ENCODE peak calls at places on chromosome 19, in eight cellular contexts. A is IMR-90, E is A549, K is bronchial epithelial cell, Y is GM23338, H is uterus, B is tibial nerve, C is kidney. T is an unnamed sample.

GRCh38 chr19:10114651-10115391 is 3.3 kb downstream of the P2RY11 start:
- DNase-seq in A (no peak), E (no peak), K (no peak), Y (peak), H (no peak), B (no peak), C (no peak), T (peak)

GRCh38 chr19:7924241-7924640 is 1.7 kb downstream of the CTXN1 start:
- DNase-seq in A (no peak), E (no peak), K (no peak), Y (no peak), H (no peak), B (no peak), C (no peak), T (no peak)

GRCh38 chr19:45076851-45077730 is 813 bp upstream of the ZNF296 start:
- DNase-seq in A (no peak), E (no peak), K (no peak), Y (peak), H (no peak), B (no peak), C (no peak), T (no peak)

GRCh38 chr19:7917292-7918061 is 2.7 kb upstream of the SNAPC2 start:
- DNase-seq in A (peak), E (peak), K (no peak), Y (peak), H (peak), B (no peak), C (peak), T (no peak)

GRCh38 chr19:782195-783043 is 14.8 kb upstream of the PTBP1 start:
- DNase-seq in A (peak), E (peak), K (peak), Y (peak), H (no peak), B (no peak), C (no peak), T (no peak)

GRCh38 chr19:39065928-39066327 is 18.2 kb upstream of the ACP7 start:
- DNase-seq in A (no peak), E (no peak), K (no peak), Y (no peak), H (no peak), B (no peak), C (no peak), T (no peak)

GRCh38 chr19:12994701-12995595 is at the start of gene NFIX:
- DNase-seq in A (peak), E (no peak), K (no peak), Y (peak), H (peak), B (peak), C (peak), T (peak)

GRCh38 chr19:40599331-40600085 is 1.7 kb upstream of the LTBP4 start:
- DNase-seq in A (no peak), E (no peak), K (peak), Y (peak), H (peak), B (no peak), C (peak), T (peak)

GRCh38 chr19:30807263-30807662 is 435.1 kb downstream of the ZNF536 start:
- DNase-seq in A (no peak), E (no peak), K (no peak), Y (no peak), H (no peak), B (no peak), C (no peak), T (no peak)

GRCh38 chr19:2101417-2102335 is 5.0 kb downstream of the IZUMO4 start:
- DNase-seq in A (no peak), E (no peak), K (no peak), Y (no peak), H (no peak), B (no peak), C (no peak), T (no peak)

GRCh38 chr19:44808463-44809371 is at the start of gene BCAM:
- DNase-seq in A (peak), E (peak), K (no peak), Y (peak), H (peak), B (peak), C (peak), T (peak)

GRCh38 chr19:17266589-17266974 is 661 bp upstream of the BABAM1 start:
- DNase-seq in A (no peak), E (no peak), K (no peak), Y (peak), H (no peak), B (no peak), C (no peak), T (no peak)

GRCh38 chr19:54203151-54203611 is 2.5 kb downstream of the RPS9 start:
- DNase-seq in A (peak), E (no peak), K (no peak), Y (no peak), H (no peak), B (no peak), C (peak), T (no peak)

GRCh38 chr19:40801449-40802299 is 2.7 kb downstream of the EGLN2 start:
- DNase-seq in A (no peak), E (no peak), K (no peak), Y (no peak), H (no peak), B (no peak), C (no peak), T (no peak)

GRCh38 chr19:7783991-7784421 is 21.0 kb downstream of the CLEC4M start:
- DNase-seq in A (peak), E (peak), K (peak), Y (peak), H (no peak), B (peak), C (no peak), T (no peak)

GRCh38 chr19:13762635-13763235 is 1.6 kb upstream of the MRI1 start:
- DNase-seq in A (no peak), E (no peak), K (no peak), Y (no peak), H (no peak), B (no peak), C (no peak), T (no peak)

GRCh38 chr19:33819496-33819874 is 22.8 kb downstream of the KCTD15 start:
- DNase-seq in A (no peak), E (no peak), K (no peak), Y (peak), H (no peak), B (no peak), C (no peak), T (no peak)

GRCh38 chr19:33334271-33334670 is 31.9 kb upstream of the CEBPA start:
- DNase-seq in A (no peak), E (no peak), K (no peak), Y (no peak), H (no peak), B (no peak), C (no peak), T (no peak)

GRCh38 chr19:10283786-10284540 is 2.8 kb upstream of the ICAM4 start:
- DNase-seq in A (no peak), E (no peak), K (no peak), Y (no peak), H (no peak), B (no peak), C (peak), T (no peak)

GRCh38 chr19:10461047-10461949 is 41.0 kb downstream of the PDE4A start:
- DNase-seq in A (peak), E (peak), K (peak), Y (peak), H (peak), B (peak), C (peak), T (peak)

GRCh38 chr19:40578442-40578908 is 1.8 kb downstream of the SHKBP1 start:
- DNase-seq in A (peak), E (peak), K (peak), Y (peak), H (no peak), B (no peak), C (no peak), T (peak)

GRCh38 chr19:13974073-13974472 is 21.8 kb downstream of the DCAF15 start:
- DNase-seq in A (no peak), E (no peak), K (peak), Y (peak), H (no peak), B (no peak), C (no peak), T (peak)

GRCh38 chr19:10625003-10625761 is at the start of gene SLC44A2:
- DNase-seq in A (peak), E (peak), K (peak), Y (peak), H (peak), B (peak), C (peak), T (peak)

GRCh38 chr19:10603084-10603872 is 16.2 kb upstream of the AP1M2 start:
- DNase-seq in A (no peak), E (no peak), K (no peak), Y (peak), H (peak), B (no peak), C (peak), T (peak)

GRCh38 chr19:39342647-39343305 is 555 bp downstream of the SAMD4B start:
- DNase-seq in A (no peak), E (no peak), K (no peak), Y (peak), H (peak), B (no peak), C (peak), T (no peak)

GRCh38 chr19:2385053-2385721 is 25.1 kb downstream of the TMPRSS9 start:
- DNase-seq in A (peak), E (peak), K (peak), Y (peak), H (no peak), B (no peak), C (peak), T (peak)

GRCh38 chr19:8505680-8506401 is 3.4 kb upstream of the PRAM1 start:
- DNase-seq in A (peak), E (peak), K (peak), Y (peak), H (peak), B (peak), C (peak), T (peak)

GRCh38 chr19:54002495-54003315 is 11.3 kb downstream of the CACNG6 start:
- DNase-seq in A (no peak), E (no peak), K (no peak), Y (no peak), H (no peak), B (no peak), C (no peak), T (no peak)

GRCh38 chr19:31066385-31066784 is 282.9 kb downstream of the TSHZ3 start:
- DNase-seq in A (peak), E (peak), K (peak), Y (no peak), H (no peak), B (peak), C (no peak), T (no peak)

GRCh38 chr19:36111200-36111539 is 227 bp downstream of the OVOL3 start:
- DNase-seq in A (no peak), E (no peak), K (no peak), Y (no peak), H (no peak), B (no peak), C (no peak), T (no peak)

GRCh38 chr19:30353394-30353793 is 18.8 kb upstream of the ZNF536 start:
- DNase-seq in A (no peak), E (no peak), K (no peak), Y (no peak), H (no peak), B (no peak), C (peak), T (no peak)

GRCh38 chr19:28619842-28620429 is 593.0 kb downstream of the UQCRFS1 start:
- DNase-seq in A (no peak), E (no peak), K (no peak), Y (no peak), H (no peak), B (no peak), C (no peak), T (no peak)

GRCh38 chr19:14149509-14149994 is 13.2 kb upstream of the ASF1B start:
- DNase-seq in A (no peak), E (no peak), K (peak), Y (peak), H (peak), B (peak), C (peak), T (no peak)

DNA sequence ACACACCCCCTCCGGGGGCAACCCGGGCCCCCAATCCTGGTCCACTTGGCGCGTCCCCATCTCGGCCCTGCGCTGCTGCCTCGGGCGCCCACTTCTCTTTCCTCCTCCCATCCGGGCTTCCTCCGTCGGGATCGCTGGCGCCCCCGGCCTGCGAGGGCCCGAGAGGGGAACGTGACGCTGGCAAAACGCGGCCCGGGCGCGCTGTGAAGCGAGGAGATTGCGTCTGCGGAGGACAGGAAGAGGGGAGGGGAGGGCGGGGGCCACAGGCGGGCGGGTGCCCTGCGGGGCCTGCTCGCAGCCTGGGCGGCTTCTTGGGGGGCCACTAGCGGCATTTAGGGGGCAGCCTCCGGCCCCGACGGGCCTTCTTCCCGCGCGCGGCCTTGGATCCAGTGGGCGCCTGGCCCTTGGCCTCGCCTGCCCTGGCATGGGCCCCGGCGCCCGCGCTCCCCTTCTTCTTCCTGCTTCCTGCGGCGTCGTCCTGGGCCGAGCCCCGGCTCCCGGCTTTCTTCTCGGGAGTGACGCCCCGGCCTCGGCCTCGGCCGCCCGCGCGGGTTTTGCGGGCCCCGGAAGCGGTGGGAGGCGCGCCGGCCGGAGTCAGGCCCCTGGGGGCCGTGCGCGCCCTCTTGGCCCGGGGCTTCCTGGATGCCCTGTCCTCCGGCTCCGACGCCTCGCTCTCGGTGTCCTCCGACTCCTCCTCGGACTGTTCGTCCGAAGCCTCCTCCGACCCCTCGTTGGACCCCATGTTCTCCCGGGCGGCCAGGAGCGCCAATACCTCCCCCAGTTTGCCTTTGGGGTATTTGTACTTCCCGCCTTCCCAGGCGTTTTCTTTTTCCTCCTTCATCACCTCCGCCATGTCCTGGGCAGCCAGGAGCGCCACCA is 2.2 kb downstream of the PNMA8B start:
- DNase-seq in A (no peak), E (no peak), K (no peak), Y (peak), H (no peak), B (no peak), C (no peak), T (no peak)
- H3K4me3 ChIP-seq in A (no peak), E (no peak), K (peak), Y (peak), H (peak), B (peak), C (no peak), T (no peak)

GRCh38 chr19:55459551-55459949 is 1.9 kb downstream of the ISOC2 start:
- DNase-seq in A (no peak), E (no peak), K (no peak), Y (no peak), H (no peak), B (no peak), C (no peak), T (no peak)
- H3K4me3 ChIP-seq in A (no peak), E (no peak), K (no peak), Y (peak), H (no peak), B (no peak), C (peak), T (peak)

DNA sequence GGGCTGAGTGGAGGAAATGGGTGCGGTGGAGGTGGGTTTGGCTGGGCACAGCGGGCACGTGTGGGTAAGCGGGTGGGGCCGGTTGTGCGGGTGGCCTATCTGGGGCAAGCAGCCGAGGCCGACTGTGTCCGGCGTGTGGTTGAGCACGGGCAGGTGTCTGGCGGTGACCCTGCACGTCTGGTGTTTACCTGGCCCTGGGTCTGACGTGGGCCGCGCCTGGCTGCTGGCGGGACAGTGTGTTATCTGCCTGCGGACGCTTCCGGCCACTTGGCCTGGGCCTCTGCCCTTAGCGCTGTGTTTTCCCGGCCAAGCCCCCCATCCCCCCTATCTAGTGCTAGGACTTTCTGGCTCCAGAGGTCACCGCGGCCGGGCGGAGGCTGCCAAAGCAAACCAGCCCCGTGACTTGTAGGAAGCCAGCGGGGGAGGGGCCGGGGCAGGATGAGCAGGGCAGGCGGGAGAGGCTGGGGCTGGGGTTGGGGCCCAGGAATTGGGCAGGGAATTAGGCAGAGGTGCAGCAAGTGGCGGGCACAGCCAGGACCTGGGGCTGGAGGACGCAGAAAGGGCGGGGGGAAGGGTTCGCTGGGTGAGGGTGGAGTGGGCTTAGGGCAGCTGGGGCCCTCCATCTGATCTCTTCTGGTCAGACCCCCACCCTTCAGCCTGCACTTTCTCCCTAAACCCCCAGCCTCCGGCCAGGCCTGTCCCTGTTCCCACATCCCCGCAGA is 534 bp upstream of the HPN start:
- DNase-seq in A (no peak), E (no peak), K (no peak), Y (peak), H (peak), B (peak), C (peak), T (peak)
- H3K4me3 ChIP-seq in A (no peak), E (no peak), K (no peak), Y (peak), H (no peak), B (peak), C (peak), T (no peak)

DNA sequence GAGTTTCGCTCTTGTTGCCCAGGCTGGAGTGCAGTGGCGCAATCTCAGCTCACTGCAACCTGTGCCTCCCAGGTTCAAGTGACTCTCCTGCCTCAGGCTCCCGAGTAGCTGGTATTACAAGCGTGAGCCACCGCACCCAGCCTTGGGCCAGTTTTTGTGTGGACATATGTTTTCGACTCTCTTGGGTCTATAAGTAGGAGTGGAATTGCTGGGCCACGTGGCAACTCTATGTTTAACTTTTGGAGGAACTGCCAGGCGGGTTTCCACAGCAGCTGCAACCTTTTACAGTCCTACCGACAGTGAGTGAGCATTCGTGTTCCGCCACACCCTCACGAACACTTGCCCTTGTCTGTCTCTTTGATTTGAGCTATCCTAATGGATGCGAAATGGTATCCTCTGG is 44.9 kb downstream of the BICRA start:
- DNase-seq in A (no peak), E (no peak), K (no peak), Y (no peak), H (no peak), B (no peak), C (no peak), T (no peak)
- H3K4me3 ChIP-seq in A (no peak), E (no peak), K (no peak), Y (no peak), H (no peak), B (no peak), C (no peak), T (no peak)

DNA sequence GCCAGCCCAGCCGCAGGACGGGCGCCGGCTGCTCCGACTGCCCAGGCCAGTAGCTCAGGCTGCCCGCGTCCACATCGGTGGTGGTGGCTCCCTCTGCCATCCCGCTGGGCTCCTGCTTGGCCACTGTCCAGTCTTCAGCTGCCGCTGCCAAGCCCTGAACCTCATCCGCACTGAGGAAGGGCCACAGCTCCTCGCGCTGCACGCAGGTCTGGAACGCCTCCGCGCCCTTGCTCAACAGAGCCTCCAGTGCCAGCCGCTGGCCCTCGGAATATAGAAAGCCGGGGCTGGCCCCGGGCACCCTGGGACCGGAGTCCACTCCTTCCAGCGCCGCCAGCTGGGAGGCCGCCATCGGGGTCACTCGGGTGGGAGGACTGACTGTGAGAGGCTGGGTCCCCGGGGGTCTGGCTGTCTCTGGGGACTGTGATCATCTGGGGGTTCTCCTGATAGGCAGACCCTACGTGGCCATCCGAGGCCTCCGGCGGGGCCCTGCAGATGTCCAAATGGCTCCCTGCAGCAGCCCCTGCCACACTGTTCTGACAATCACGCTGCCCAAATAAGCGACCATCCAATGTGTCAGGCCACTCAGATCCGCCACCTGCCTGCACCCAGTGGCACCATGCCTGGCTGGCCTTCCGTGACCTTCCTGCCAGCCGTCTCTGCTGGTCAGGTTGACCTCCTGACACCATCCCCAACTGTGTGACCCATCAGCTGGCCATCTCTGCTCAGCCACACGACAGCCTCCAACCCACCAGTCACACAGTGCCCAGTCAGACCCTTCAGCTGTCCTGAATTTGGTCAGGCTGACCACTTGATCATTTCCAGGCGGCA is 1.6 kb downstream of the FAM83E start:
- DNase-seq in A (no peak), E (no peak), K (no peak), Y (no peak), H (no peak), B (no peak), C (no peak), T (no peak)
- H3K4me3 ChIP-seq in A (no peak), E (no peak), K (no peak), Y (no peak), H (no peak), B (no peak), C (no peak), T (no peak)

GRCh38 chr19:56372281-56372680 is 21.1 kb downstream of the ZNF582 start:
- DNase-seq in A (no peak), E (no peak), K (peak), Y (no peak), H (no peak), B (no peak), C (no peak), T (no peak)

GRCh38 chr19:56377105-56377924 is 16.0 kb downstream of the ZNF582 start:
- DNase-seq in A (no peak), E (no peak), K (no peak), Y (peak), H (no peak), B (no peak), C (no peak), T (no peak)
- H3K4me3 ChIP-seq in A (no peak), E (no peak), K (no peak), Y (no peak), H (no peak), B (no peak), C (peak), T (no peak)

DNA sequence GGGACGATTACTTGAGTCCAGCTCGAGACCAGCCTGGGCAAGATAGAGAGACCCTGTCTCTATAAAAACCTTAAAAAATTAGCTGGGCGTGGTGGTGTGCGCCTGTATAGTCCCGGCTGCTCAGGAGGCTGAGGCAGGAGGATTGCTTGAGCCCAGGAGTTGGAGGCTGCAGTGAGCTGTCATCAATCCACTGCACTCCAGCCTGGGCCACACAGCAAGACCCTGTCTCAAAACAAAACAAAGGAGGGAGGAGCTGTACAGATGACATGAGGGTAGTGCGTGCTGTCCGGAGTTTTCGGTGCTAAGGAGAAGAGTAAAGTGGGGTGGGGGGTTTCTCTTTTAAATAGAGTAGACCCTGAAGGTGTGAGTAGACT is 22.6 kb downstream of the HDGFL2 start:
- DNase-seq in A (no peak), E (no peak), K (no peak), Y (no peak), H (no peak), B (no peak), C (no peak), T (no peak)
- H3K4me3 ChIP-seq in A (no peak), E (no peak), K (no peak), Y (no peak), H (no peak), B (no peak), C (no peak), T (no peak)

T was measured in K562.